ENCODE peak calls at places on chromosomes 5 and 9, in ten cellular contexts. V is psoas muscle, P is dorsolateral prefrontal cortex, L is stomach, E is fibroblast of lung, O is A549, G is mucosa of descending colon, J is AG10803, T is WTC11, K is body of pancreas. W is an unnamed sample.

GRCh38 chr5:139150359-139150999 is 47.7 kb downstream of the SIL1 start:
- DNase-seq in V (no peak), P (no peak), L (no peak), E (no peak), O (no peak), G (no peak), J (no peak), T (no peak), K (no peak), W (no peak)

GRCh38 chr5:180860887-180861822 is at the start of gene ZFP62:
- DNase-seq in V (peak), P (peak), L (peak), E (peak), O (peak), G (peak), J (peak), T (peak), K (peak), W (peak)

GRCh38 chr5:139882961-139883539 is 87.4 kb downstream of the PSD2 start:
- DNase-seq in V (no peak), P (no peak), L (no peak), E (no peak), O (no peak), G (no peak), J (no peak), T (no peak), K (no peak), W (no peak)

GRCh38 chr9:114401344-114401743 is 13.6 kb upstream of the AKNA start:
- DNase-seq in V (no peak), P (no peak), L (no peak), E (no peak), O (no peak), G (peak), J (no peak), T (no peak), K (no peak), W (no peak)

GRCh38 chr5:43010956-43011355 is 29.2 kb downstream of the ANXA2R start:
- DNase-seq in V (no peak), P (no peak), L (no peak), E (peak), O (no peak), G (peak), J (no peak), T (no peak), K (no peak), W (no peak)

GRCh38 chr9:93126151-93126781 is 7.8 kb downstream of the NINJ1 start:
- DNase-seq in V (no peak), P (peak), L (no peak), E (no peak), O (no peak), G (no peak), J (no peak), T (no peak), K (peak), W (no peak)

GRCh38 chr9:83733739-83734138 is 26.0 kb upstream of the UBQLN1 start:
- DNase-seq in V (no peak), P (no peak), L (no peak), E (no peak), O (no peak), G (no peak), J (no peak), T (no peak), K (no peak), W (no peak)

GRCh38 chr5:106875591-106876297 is 795.0 kb downstream of the EFNA5 start:
- DNase-seq in V (no peak), P (no peak), L (no peak), E (no peak), O (peak), G (peak), J (peak), T (peak), K (peak), W (no peak)

GRCh38 chr5:109350537-109351270 is 59.1 kb downstream of the PJA2 start:
- DNase-seq in V (no peak), P (no peak), L (no peak), E (peak), O (no peak), G (no peak), J (peak), T (no peak), K (no peak), W (no peak)

GRCh38 chr9:109440797-109441287 is 57.3 kb downstream of the PTPN3 start:
- DNase-seq in V (no peak), P (no peak), L (peak), E (peak), O (peak), G (peak), J (peak), T (peak), K (peak), W (no peak)
- TF ChIP-seq CTCF in V (peak), P (peak), L (peak), E (peak), O (peak), G (peak), J (peak), T (peak), K (peak), W (peak)

GRCh38 chr5:137735531-137736284 is at the start of gene KLHL3:
- DNase-seq in V (no peak), P (peak), L (peak), E (peak), O (no peak), G (peak), J (peak), T (peak), K (peak), W (no peak)
- TF ChIP-seq CTCF in V (no peak), P (no peak), L (no peak), E (no peak), O (no peak), G (no peak), J (peak), T (no peak), K (no peak), W (peak)

DNA sequence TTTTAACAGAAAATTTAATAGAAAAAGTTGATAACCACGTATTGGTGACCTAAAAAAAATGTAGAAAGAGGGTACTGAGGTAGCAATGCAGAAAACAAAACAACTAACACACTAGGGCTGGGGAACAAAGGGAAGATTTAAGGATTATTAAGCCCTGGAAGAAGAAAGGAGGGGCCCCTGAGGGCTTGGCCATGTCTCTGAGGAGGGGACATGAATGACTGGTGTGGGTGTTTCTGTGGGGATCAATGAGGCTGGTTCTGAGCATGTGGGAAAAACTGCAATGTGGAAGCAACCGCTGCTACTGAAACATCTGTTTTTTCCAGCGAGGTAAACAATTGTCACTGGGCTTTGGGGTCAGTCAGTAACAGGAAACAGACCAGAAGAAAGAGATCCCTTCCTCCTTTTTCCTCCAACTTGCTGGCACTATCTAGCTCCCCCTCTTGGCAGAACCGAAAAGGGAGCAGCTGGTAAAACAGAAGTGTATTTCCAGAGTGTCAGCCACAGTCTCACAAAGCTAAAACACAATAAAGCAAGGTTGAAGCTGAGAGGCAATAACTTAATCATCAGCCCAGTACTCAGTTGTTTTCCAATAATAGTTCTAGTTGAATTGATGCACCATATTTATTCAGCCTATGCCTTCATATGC is 48.3 kb downstream of the ATPSCKMT start:
- DNase-seq in V (no peak), P (no peak), L (no peak), E (no peak), O (no peak), G (peak), J (no peak), T (peak), K (no peak), W (no peak)
- TF ChIP-seq CTCF in V (peak), P (peak), L (no peak), E (peak), O (no peak), G (no peak), J (peak), T (no peak), K (no peak), W (peak)

GRCh38 chr5:154995679-154996078 is 17.9 kb upstream of the KIF4B start:
- DNase-seq in V (no peak), P (no peak), L (no peak), E (no peak), O (no peak), G (no peak), J (no peak), T (peak), K (no peak), W (no peak)
- TF ChIP-seq CTCF in V (no peak), P (peak), L (no peak), E (no peak), O (no peak), G (no peak), J (no peak), T (no peak), K (no peak), W (no peak)

GRCh38 chr5:60686164-60686563 is 13.8 kb downstream of the DEPDC1B start:
- DNase-seq in V (no peak), P (no peak), L (no peak), E (no peak), O (no peak), G (no peak), J (no peak), T (no peak), K (no peak), W (no peak)

GRCh38 chr5:60687927-60688720 is 11.8 kb downstream of the DEPDC1B start:
- DNase-seq in V (no peak), P (no peak), L (no peak), E (peak), O (peak), G (no peak), J (peak), T (no peak), K (no peak), W (no peak)

GRCh38 chr5:60685028-60685427 is 14.9 kb downstream of the DEPDC1B start:
- DNase-seq in V (no peak), P (no peak), L (no peak), E (no peak), O (no peak), G (no peak), J (no peak), T (no peak), K (no peak), W (no peak)

GRCh38 chr5:60685700-60686099 is 14.3 kb downstream of the DEPDC1B start:
- DNase-seq in V (no peak), P (no peak), L (no peak), E (no peak), O (no peak), G (no peak), J (no peak), T (no peak), K (no peak), W (no peak)

GRCh38 chr5:60688980-60689379 is 11.0 kb downstream of the DEPDC1B start:
- DNase-seq in V (no peak), P (no peak), L (no peak), E (no peak), O (no peak), G (no peak), J (no peak), T (no peak), K (no peak), W (no peak)
- TF ChIP-seq CTCF in V (no peak), P (no peak), L (no peak), E (no peak), O (no peak), G (no peak), J (no peak), T (no peak), K (no peak), W (no peak)

GRCh38 chr9:38641142-38641541 is 20.7 kb upstream of the ANKRD18A start:
- DNase-seq in V (no peak), P (no peak), L (no peak), E (no peak), O (no peak), G (no peak), J (no peak), T (no peak), K (no peak), W (peak)

GRCh38 chr9:38643456-38644173 is 23.2 kb upstream of the ANKRD18A start:
- DNase-seq in V (no peak), P (no peak), L (no peak), E (no peak), O (no peak), G (no peak), J (no peak), T (no peak), K (no peak), W (peak)

GRCh38 chr9:38642951-38643350 is 22.6 kb upstream of the ANKRD18A start:
- DNase-seq in V (no peak), P (no peak), L (no peak), E (no peak), O (no peak), G (no peak), J (no peak), T (no peak), K (no peak), W (peak)

GRCh38 chr9:38644601-38645000 is 24.2 kb upstream of the ANKRD18A start:
- DNase-seq in V (no peak), P (no peak), L (no peak), E (no peak), O (no peak), G (no peak), J (no peak), T (no peak), K (no peak), W (peak)

GRCh38 chr9:38641985-38642864 is 21.8 kb upstream of the ANKRD18A start:
- DNase-seq in V (no peak), P (no peak), L (peak), E (peak), O (peak), G (peak), J (peak), T (peak), K (peak), W (peak)
- TF ChIP-seq CTCF in V (no peak), P (peak), L (peak), E (no peak), O (peak), G (peak), J (peak), T (peak), K (peak), W (peak)

DNA sequence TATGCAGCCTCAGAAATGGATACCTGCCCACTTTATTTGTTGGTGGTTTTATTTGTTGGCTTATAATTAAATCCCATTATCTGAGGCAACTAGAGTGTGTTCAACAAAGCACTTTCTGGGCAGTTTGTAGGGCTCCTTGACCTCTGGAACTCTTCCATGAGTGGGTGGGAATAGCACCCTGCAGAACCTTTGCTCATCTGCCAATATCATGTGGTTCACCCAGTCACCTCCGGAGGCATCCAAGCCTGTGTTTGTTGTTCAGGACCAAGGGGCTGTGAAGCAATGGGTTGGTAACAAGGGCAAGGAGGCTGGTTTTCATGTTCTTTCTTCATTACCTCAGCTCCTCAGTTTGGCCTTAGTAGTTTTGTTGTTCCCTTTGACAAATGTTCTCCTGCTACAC is 314.0 kb downstream of the NDUFS4 start:
- DNase-seq in V (no peak), P (no peak), L (no peak), E (peak), O (no peak), G (no peak), J (peak), T (peak), K (no peak), W (no peak)
- TF ChIP-seq CTCF in V (no peak), P (no peak), L (no peak), E (no peak), O (no peak), G (no peak), J (peak), T (no peak), K (no peak), W (peak)

GRCh38 chr5:124972703-124973102 is 226.3 kb upstream of the ZNF608 start:
- DNase-seq in V (no peak), P (no peak), L (no peak), E (no peak), O (no peak), G (no peak), J (no peak), T (peak), K (no peak), W (no peak)
- TF ChIP-seq CTCF in V (no peak), P (no peak), L (no peak), E (no peak), O (no peak), G (no peak), J (no peak), T (no peak), K (no peak), W (peak)

GRCh38 chr5:58116346-58116745 is 343.5 kb downstream of the PLK2 start:
- DNase-seq in V (no peak), P (no peak), L (no peak), E (no peak), O (no peak), G (no peak), J (no peak), T (no peak), K (no peak), W (no peak)
- TF ChIP-seq CTCF in V (no peak), P (no peak), L (no peak), E (no peak), O (no peak), G (no peak), J (no peak), T (no peak), K (no peak), W (no peak)